ENCODE peak calls at places on chromosomes 3 and 15, in nine cellular contexts. F, W, Y, D, K, J, V, N and U are unnamed samples.

GRCh38 chr3:136332776-136333175 is 82.6 kb downstream of the PCCB start:
- DNase-seq in F (no peak), W (no peak), Y (no peak), D (peak), K (peak), J (no peak), V (no peak), N (no peak), U (no peak)

GRCh38 chr3:37125195-37125594 is 49.2 kb downstream of the LRRFIP2 start:
- DNase-seq in F (no peak), W (no peak), Y (no peak), D (no peak), K (no peak), J (no peak), V (no peak), N (no peak), U (no peak)

GRCh38 chr3:106176734-106177133 is 307.9 kb upstream of the CBLB start:
- DNase-seq in F (no peak), W (no peak), Y (no peak), D (peak), K (peak), J (peak), V (no peak), N (no peak), U (no peak)

GRCh38 chr3:60391292-60391691 is 860.0 kb downstream of the FHIT start:
- DNase-seq in F (no peak), W (no peak), Y (no peak), D (peak), K (no peak), J (no peak), V (no peak), N (no peak), U (no peak)

GRCh38 chr3:12192173-12192572 is 33.5 kb upstream of the TIMP4 start:
- DNase-seq in F (no peak), W (no peak), Y (no peak), D (no peak), K (no peak), J (no peak), V (no peak), N (no peak), U (no peak)

GRCh38 chr3:13227315-13228165 is 154.3 kb upstream of the IQSEC1 start:
- DNase-seq in F (no peak), W (no peak), Y (no peak), D (no peak), K (no peak), J (no peak), V (no peak), N (no peak), U (no peak)

GRCh38 chr15:98983333-98983732 is 24.3 kb downstream of the PGPEP1L start:
- DNase-seq in F (peak), W (peak), Y (peak), D (peak), K (peak), J (no peak), V (no peak), N (peak), U (peak)

GRCh38 chr3:35737934-35738706 is 98.8 kb downstream of the ARPP21 start:
- DNase-seq in F (no peak), W (no peak), Y (no peak), D (no peak), K (no peak), J (no peak), V (no peak), N (no peak), U (no peak)

GRCh38 chr3:71299160-71299559 is 284.4 kb downstream of the FOXP1 start:
- DNase-seq in F (no peak), W (no peak), Y (no peak), D (no peak), K (no peak), J (no peak), V (no peak), N (no peak), U (no peak)

GRCh38 chr15:66229790-66230460 is 23.6 kb downstream of the MEGF11 start:
- DNase-seq in F (no peak), W (no peak), Y (no peak), D (no peak), K (no peak), J (no peak), V (peak), N (no peak), U (no peak)

GRCh38 chr3:3165241-3165640 is 14.2 kb downstream of the CRBN start:
- DNase-seq in F (no peak), W (no peak), Y (no peak), D (no peak), K (no peak), J (no peak), V (no peak), N (no peak), U (no peak)

GRCh38 chr3:87120850-87121249 is 106.3 kb upstream of the CHMP2B start:
- DNase-seq in F (no peak), W (no peak), Y (no peak), D (peak), K (no peak), J (no peak), V (no peak), N (no peak), U (no peak)

GRCh38 chr3:1611824-1612223 is 486.8 kb upstream of the CNTN4 start:
- DNase-seq in F (no peak), W (no peak), Y (no peak), D (no peak), K (no peak), J (no peak), V (no peak), N (no peak), U (no peak)

GRCh38 chr3:168865022-168865551 is 769.4 kb upstream of the GOLIM4 start:
- DNase-seq in F (no peak), W (no peak), Y (peak), D (peak), K (peak), J (peak), V (peak), N (peak), U (no peak)

GRCh38 chr3:195200010-195200822 is 70.7 kb downstream of the XXYLT1 start:
- DNase-seq in F (no peak), W (no peak), Y (no peak), D (no peak), K (no peak), J (no peak), V (no peak), N (no peak), U (no peak)

GRCh38 chr15:51726302-51727073 is 11.0 kb downstream of the LYSMD2 start:
- DNase-seq in F (peak), W (no peak), Y (peak), D (peak), K (peak), J (peak), V (no peak), N (no peak), U (peak)

GRCh38 chr15:75350601-75351331 is 3.9 kb downstream of the NEIL1 start:
- DNase-seq in F (no peak), W (no peak), Y (no peak), D (no peak), K (no peak), J (no peak), V (no peak), N (no peak), U (no peak)

GRCh38 chr3:35665390-35666055 is 26.2 kb downstream of the ARPP21 start:
- DNase-seq in F (no peak), W (no peak), Y (no peak), D (no peak), K (peak), J (no peak), V (peak), N (no peak), U (no peak)

GRCh38 chr3:121592856-121593702 is at the start of gene FBXO40:
- DNase-seq in F (peak), W (no peak), Y (no peak), D (peak), K (no peak), J (no peak), V (peak), N (no peak), U (no peak)

GRCh38 chr3:113405180-113405579 is 36.1 kb downstream of the CFAP44 start:
- DNase-seq in F (no peak), W (no peak), Y (no peak), D (peak), K (peak), J (no peak), V (no peak), N (no peak), U (no peak)

GRCh38 chr3:132268956-132269355 is 48.3 kb upstream of the ACP3 start:
- DNase-seq in F (no peak), W (no peak), Y (no peak), D (peak), K (peak), J (no peak), V (peak), N (no peak), U (no peak)

GRCh38 chr15:99651023-99651807 is 82.0 kb downstream of the LYSMD4 start:
- DNase-seq in F (no peak), W (no peak), Y (peak), D (peak), K (peak), J (no peak), V (no peak), N (no peak), U (no peak)

GRCh38 chr15:63465104-63465503 is 39.3 kb upstream of the USP3 start:
- DNase-seq in F (no peak), W (no peak), Y (peak), D (peak), K (peak), J (no peak), V (no peak), N (no peak), U (no peak)

GRCh38 chr3:197501879-197502620 is 53.7 kb downstream of the BDH1 start:
- DNase-seq in F (peak), W (no peak), Y (no peak), D (peak), K (peak), J (peak), V (peak), N (no peak), U (no peak)

GRCh38 chr15:27412413-27412812 is 441.4 kb downstream of the GABRG3 start:
- DNase-seq in F (no peak), W (no peak), Y (no peak), D (no peak), K (no peak), J (no peak), V (no peak), N (no peak), U (no peak)

GRCh38 chr3:178126686-178127085 is 409.6 kb upstream of the KCNMB2 start:
- DNase-seq in F (no peak), W (no peak), Y (no peak), D (no peak), K (no peak), J (no peak), V (no peak), N (no peak), U (no peak)

GRCh38 chr3:134328147-134328591 is 46.1 kb downstream of the AMOTL2 start:
- DNase-seq in F (no peak), W (no peak), Y (peak), D (peak), K (peak), J (no peak), V (no peak), N (no peak), U (no peak)

GRCh38 chr3:154794383-154794782 is 285.7 kb upstream of the MME start:
- DNase-seq in F (no peak), W (no peak), Y (no peak), D (no peak), K (peak), J (no peak), V (no peak), N (no peak), U (no peak)

GRCh38 chr3:150177673-150178378 is 207.1 kb upstream of the PFN2 start:
- DNase-seq in F (no peak), W (no peak), Y (peak), D (peak), K (peak), J (no peak), V (no peak), N (no peak), U (no peak)

GRCh38 chr3:79657076-79657475 is 110.7 kb downstream of the ROBO1 start:
- DNase-seq in F (no peak), W (no peak), Y (no peak), D (no peak), K (no peak), J (no peak), V (no peak), N (no peak), U (no peak)

GRCh38 chr3:159775372-159775961 is 213.2 kb upstream of the IL12A start:
- DNase-seq in F (peak), W (peak), Y (no peak), D (peak), K (peak), J (no peak), V (no peak), N (peak), U (peak)

GRCh38 chr3:165521131-165521871 is 315.9 kb downstream of the BCHE start:
- DNase-seq in F (no peak), W (no peak), Y (no peak), D (no peak), K (no peak), J (no peak), V (no peak), N (no peak), U (no peak)

GRCh38 chr3:44077267-44077666 is 164.4 kb upstream of the TOPAZ1 start:
- DNase-seq in F (no peak), W (no peak), Y (no peak), D (no peak), K (peak), J (no peak), V (peak), N (no peak), U (no peak)

GRCh38 chr3:100407164-100407563 is 5.8 kb downstream of the LNP1 start:
- DNase-seq in F (no peak), W (no peak), Y (no peak), D (no peak), K (no peak), J (no peak), V (no peak), N (no peak), U (no peak)

GRCh38 chr3:126481808-126482502 is 6.3 kb upstream of the ZXDC start:
- DNase-seq in F (peak), W (no peak), Y (no peak), D (peak), K (peak), J (no peak), V (no peak), N (no peak), U (peak)

GRCh38 chr3:158539414-158540014 is 31.5 kb upstream of the MLF1 start:
- DNase-seq in F (peak), W (no peak), Y (peak), D (peak), K (peak), J (peak), V (peak), N (no peak), U (no peak)

GRCh38 chr3:51371943-51372557 is 13.0 kb upstream of the MANF start:
- DNase-seq in F (peak), W (no peak), Y (no peak), D (peak), K (peak), J (peak), V (peak), N (peak), U (no peak)

GRCh38 chr3:15647629-15648167 is 46.2 kb downstream of the BTD start:
- DNase-seq in F (peak), W (no peak), Y (no peak), D (peak), K (peak), J (peak), V (peak), N (peak), U (no peak)

GRCh38 chr15:92268900-92269299 is 124.8 kb upstream of the ST8SIA2 start:
- DNase-seq in F (no peak), W (no peak), Y (no peak), D (no peak), K (no peak), J (no peak), V (no peak), N (no peak), U (no peak)

GRCh38 chr15:72473670-72474465 is at the start of gene ARIH1:
- DNase-seq in F (peak), W (peak), Y (peak), D (peak), K (peak), J (peak), V (peak), N (peak), U (peak)
- TF ChIP-seq CTCF in F (no peak), W (no peak), Y (peak), D (peak), K (peak), J (no peak), V (peak), N (peak), U (peak)

GRCh38 chr3:8766148-8766547 is 3.3 kb downstream of the OXTR start:
- DNase-seq in F (no peak), W (no peak), Y (no peak), D (no peak), K (no peak), J (no peak), V (no peak), N (no peak), U (no peak)

GRCh38 chr3:8768364-8769087 is 887 bp downstream of the OXTR start:
- DNase-seq in F (no peak), W (no peak), Y (no peak), D (no peak), K (no peak), J (peak), V (no peak), N (no peak), U (no peak)

GRCh38 chr3:8769088-8769822 is at the start of gene OXTR:
- DNase-seq in F (peak), W (no peak), Y (peak), D (peak), K (peak), J (peak), V (peak), N (peak), U (peak)

GRCh38 chr3:8767181-8767666 is 2.2 kb downstream of the OXTR start:
- DNase-seq in F (no peak), W (no peak), Y (no peak), D (no peak), K (no peak), J (no peak), V (no peak), N (no peak), U (no peak)

DNA sequence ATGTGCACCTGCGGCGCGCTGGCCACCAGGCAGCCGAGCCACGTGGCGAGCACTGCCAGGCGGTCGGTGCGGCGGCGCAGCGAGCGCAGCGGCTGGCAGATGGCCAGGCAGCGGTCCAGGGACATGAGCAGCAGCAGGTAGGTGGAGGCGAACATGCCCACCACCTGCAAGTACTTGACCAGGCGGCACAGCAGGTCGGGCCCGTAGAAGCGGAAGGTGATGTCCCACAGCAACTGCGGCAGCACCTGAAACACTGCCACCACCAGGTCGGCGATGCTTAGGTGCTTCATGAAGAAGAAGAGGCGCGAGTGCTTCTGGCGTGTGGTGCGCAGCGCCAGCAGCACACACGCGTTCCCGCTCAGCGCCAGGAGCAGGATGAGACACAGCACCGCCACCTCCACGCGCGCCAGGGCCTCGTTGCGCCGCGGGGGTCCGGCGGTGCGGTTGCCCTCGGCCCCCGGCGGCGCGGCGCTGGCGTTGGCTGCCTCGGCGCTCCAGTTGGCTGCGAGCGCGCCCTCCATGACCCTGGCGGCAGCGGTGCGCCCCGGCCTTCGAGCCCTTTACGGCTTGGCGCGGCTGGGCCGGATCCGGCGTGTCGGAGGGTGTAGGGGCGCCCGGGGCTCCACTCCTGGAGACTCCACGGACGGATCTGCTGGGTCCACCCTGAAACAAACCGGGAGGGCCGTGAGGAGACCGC is 1.6 kb downstream of the OXTR start:
- DNase-seq in F (peak), W (no peak), Y (peak), D (peak), K (no peak), J (peak), V (no peak), N (no peak), U (no peak)
- TF ChIP-seq CTCF in F (no peak), W (no peak), Y (peak), D (no peak), K (peak), J (peak), V (no peak), N (peak), U (no peak)

GRCh38 chr3:125144653-125145314 is 67.8 kb downstream of the SLC12A8 start:
- DNase-seq in F (no peak), W (no peak), Y (no peak), D (no peak), K (no peak), J (no peak), V (no peak), N (no peak), U (no peak)
- TF ChIP-seq CTCF in F (no peak), W (no peak), Y (no peak), D (no peak), K (no peak), J (no peak), V (no peak), N (no peak), U (no peak)

DNA sequence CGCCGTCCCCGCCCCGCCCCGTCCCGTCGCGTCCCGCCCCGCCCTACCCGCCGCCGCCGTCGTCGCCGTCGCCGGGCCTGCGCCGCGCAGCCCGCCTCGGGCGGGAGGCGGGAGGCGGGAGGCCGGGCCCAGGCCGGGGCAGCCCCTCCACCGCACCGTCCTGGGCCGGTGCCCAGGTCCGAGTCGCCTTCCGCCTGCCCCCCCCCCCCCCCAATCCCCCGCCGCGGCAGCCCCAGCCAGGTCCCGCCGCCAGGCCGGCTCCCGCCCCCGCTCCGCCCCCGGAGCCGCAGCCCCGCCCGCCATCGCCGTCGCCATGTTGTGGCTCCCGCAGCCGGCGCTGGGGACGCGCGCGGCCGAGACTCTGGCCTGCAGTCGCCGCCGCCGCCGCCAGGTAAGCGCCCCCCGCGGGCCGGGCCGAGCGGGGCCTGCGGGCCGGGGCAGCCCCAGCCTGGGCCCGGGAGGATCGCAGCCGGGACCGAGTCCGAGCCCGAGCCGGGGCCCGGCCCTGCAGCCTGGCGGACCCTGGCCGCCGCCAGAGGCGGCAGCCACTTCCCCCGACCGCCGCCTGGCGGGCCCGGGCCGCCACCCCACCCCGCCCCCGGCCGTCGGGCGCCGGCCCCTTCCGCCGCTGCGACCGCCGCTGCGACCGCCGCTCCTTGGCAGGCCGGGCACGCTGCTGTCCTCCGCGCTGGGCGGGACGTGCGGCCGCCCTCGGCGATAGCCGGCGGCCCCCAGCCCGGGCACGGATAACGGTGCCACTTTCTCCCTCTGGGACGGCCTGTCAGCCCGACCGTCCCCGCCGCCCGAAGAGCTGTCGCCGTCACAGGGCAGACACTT is at the start of gene ZNF592:
- DNase-seq in F (peak), W (peak), Y (peak), D (peak), K (peak), J (peak), V (peak), N (peak), U (peak)
- TF ChIP-seq CTCF in F (peak), W (no peak), Y (peak), D (no peak), K (no peak), J (no peak), V (peak), N (no peak), U (no peak)

DNA sequence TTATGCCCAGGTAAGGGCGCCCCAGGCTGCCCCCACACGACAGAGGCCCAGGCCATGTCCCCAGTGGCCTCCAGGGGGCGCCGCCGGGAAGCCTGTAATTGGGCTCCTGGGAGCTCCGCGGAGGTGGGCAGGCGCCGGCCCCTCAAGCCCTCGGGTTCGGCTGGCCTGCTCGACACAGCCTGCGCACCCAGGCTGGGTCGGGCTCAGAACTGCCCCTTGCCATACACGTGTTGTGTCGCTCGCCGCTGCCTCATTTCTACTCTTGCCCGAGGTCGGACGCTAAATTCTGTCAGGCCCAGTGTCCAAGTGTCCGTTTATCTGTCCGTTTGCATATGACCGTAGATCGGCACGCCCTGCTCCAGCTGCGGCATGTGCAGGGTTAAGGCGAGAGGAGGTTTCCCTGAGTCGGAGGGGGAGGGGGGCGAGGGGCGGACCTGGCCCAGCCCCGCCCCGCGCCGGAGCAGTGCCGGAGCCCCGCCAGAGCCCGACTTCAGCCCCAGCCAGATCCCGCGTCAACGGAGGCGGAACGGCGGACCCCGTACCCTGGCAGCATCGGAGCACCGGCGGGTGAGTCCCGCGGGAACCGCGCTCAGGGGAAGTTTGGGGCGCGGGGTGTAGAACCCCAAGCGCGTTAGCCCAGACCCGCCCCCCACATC is at the start of gene KLHDC8B:
- DNase-seq in F (peak), W (peak), Y (peak), D (peak), K (peak), J (peak), V (peak), N (peak), U (peak)
- TF ChIP-seq CTCF in F (peak), W (peak), Y (peak), D (peak), K (peak), J (peak), V (peak), N (peak), U (peak)